ENCODE peak calls at places on chromosome 18, in five cellular contexts. U is K562, I is A549, P is IMR-90, N is HCT116. D is an unnamed sample.
A peak's percentile ranks its signal among the peaks of the same experiment; 100 is the strongest.

GRCh38 chr18:13570216-13570615 is 156.1 kb downstream of the FAM210A start:
- DNase-seq in U (no peak), I (no peak), P (no peak), N (no peak), D (no peak)

GRCh38 chr18:23982154-23983071 is 32.1 kb upstream of the TTC39C start:
- DNase-seq in U (no peak), I (peak; percentile 33), P (peak; percentile 75), N (no peak), D (no peak)

GRCh38 chr18:34709631-34710429 is at the start of gene DTNA:
- DNase-seq in U (no peak), I (no peak), P (peak; percentile 96), N (no peak), D (no peak)

GRCh38 chr18:70961933-70962332 is 673.1 kb downstream of the SOCS6 start:
- DNase-seq in U (no peak), I (no peak), P (no peak), N (no peak), D (no peak)

GRCh38 chr18:25164837-25165791 is 186.9 kb downstream of the ZNF521 start:
- DNase-seq in U (no peak), I (no peak), P (peak; percentile 84), N (no peak), D (peak; percentile 2)

GRCh38 chr18:13553449-13553848 is 172.9 kb downstream of the FAM210A start:
- DNase-seq in U (no peak), I (no peak), P (no peak), N (no peak), D (no peak)

GRCh38 chr18:26702023-26702422 is 153.7 kb upstream of the KCTD1 start:
- DNase-seq in U (no peak), I (no peak), P (no peak), N (no peak), D (no peak)

GRCh38 chr18:8912348-8913057 is 190.0 kb upstream of the NDUFV2 start:
- DNase-seq in U (peak; percentile 68), I (no peak), P (no peak), N (no peak), D (no peak)

GRCh38 chr18:37532917-37533316 is 32.7 kb downstream of the CELF4 start:
- DNase-seq in U (no peak), I (no peak), P (no peak), N (no peak), D (no peak)

GRCh38 chr18:65936678-65937077 is 185.9 kb downstream of the CDH7 start:
- DNase-seq in U (no peak), I (no peak), P (no peak), N (no peak), D (no peak)

GRCh38 chr18:58584219-58585127 is 44.4 kb downstream of the ALPK2 start:
- DNase-seq in U (no peak), I (peak; percentile 50), P (peak; percentile 48), N (no peak), D (no peak)

GRCh38 chr18:499351-500229 is 911 bp downstream of the COLEC12 start:
- DNase-seq in U (no peak), I (peak; percentile 19), P (peak; percentile 85), N (no peak), D (peak; percentile 46)

GRCh38 chr18:34744569-34744968 is 34.5 kb downstream of the DTNA start:
- DNase-seq in U (no peak), I (no peak), P (no peak), N (no peak), D (no peak)

GRCh38 chr18:25019086-25019860 is 332.7 kb downstream of the ZNF521 start:
- DNase-seq in U (no peak), I (no peak), P (no peak), N (no peak), D (no peak)

GRCh38 chr18:79928563-79928960 is 22.9 kb downstream of the SLC66A2 start:
- DNase-seq in U (no peak), I (no peak), P (no peak), N (no peak), D (no peak)

GRCh38 chr18:59155140-59155539 is 15.5 kb downstream of the SEC11C start:
- DNase-seq in U (no peak), I (peak; percentile 2), P (peak; percentile 95), N (no peak), D (no peak)

GRCh38 chr18:70491734-70492348 is 203.0 kb downstream of the SOCS6 start:
- DNase-seq in U (peak; percentile 42), I (peak; percentile 61), P (peak; percentile 32), N (peak; percentile 68), D (peak; percentile 59)

GRCh38 chr18:59400407-59400806 is 41.3 kb upstream of the LMAN1 start:
- DNase-seq in U (no peak), I (no peak), P (no peak), N (no peak), D (no peak)

GRCh38 chr18:36757081-36757480 is 71.7 kb downstream of the TPGS2 start:
- DNase-seq in U (peak; percentile 57), I (peak; percentile 37), P (peak; percentile 80), N (peak; percentile 44), D (peak; percentile 48)

GRCh38 chr18:11696451-11696850 is 7.4 kb downstream of the GNAL start:
- DNase-seq in U (no peak), I (no peak), P (no peak), N (no peak), D (no peak)

GRCh38 chr18:8947576-8947975 is 154.9 kb upstream of the NDUFV2 start:
- DNase-seq in U (no peak), I (no peak), P (no peak), N (no peak), D (no peak)

GRCh38 chr18:13382990-13383821 is 164.6 kb downstream of the LDLRAD4 start:
- DNase-seq in U (no peak), I (no peak), P (no peak), N (no peak), D (no peak)

GRCh38 chr18:63040788-63041410 is 278.7 kb downstream of the BCL2 start:
- DNase-seq in U (no peak), I (no peak), P (no peak), N (no peak), D (no peak)

GRCh38 chr18:41703744-41704530 is 251.1 kb upstream of the PIK3C3 start:
- DNase-seq in U (no peak), I (no peak), P (peak; percentile 3), N (no peak), D (no peak)

GRCh38 chr18:13291299-13291698 is 72.7 kb downstream of the LDLRAD4 start:
- DNase-seq in U (no peak), I (no peak), P (no peak), N (no peak), D (no peak)

GRCh38 chr18:76618721-76619120 is 123.7 kb upstream of the ZNF516 start:
- DNase-seq in U (no peak), I (no peak), P (no peak), N (no peak), D (no peak)

GRCh38 chr18:76621782-76622495 is 126.9 kb upstream of the ZNF516 start:
- DNase-seq in U (no peak), I (no peak), P (peak; percentile 62), N (no peak), D (no peak)

GRCh38 chr18:76620326-76620813 is 125.3 kb upstream of the ZNF516 start:
- DNase-seq in U (no peak), I (no peak), P (peak; percentile 77), N (peak; percentile 34), D (no peak)

GRCh38 chr18:76621184-76621583 is 126.1 kb upstream of the ZNF516 start:
- DNase-seq in U (no peak), I (no peak), P (peak; percentile 38), N (no peak), D (no peak)

DNA sequence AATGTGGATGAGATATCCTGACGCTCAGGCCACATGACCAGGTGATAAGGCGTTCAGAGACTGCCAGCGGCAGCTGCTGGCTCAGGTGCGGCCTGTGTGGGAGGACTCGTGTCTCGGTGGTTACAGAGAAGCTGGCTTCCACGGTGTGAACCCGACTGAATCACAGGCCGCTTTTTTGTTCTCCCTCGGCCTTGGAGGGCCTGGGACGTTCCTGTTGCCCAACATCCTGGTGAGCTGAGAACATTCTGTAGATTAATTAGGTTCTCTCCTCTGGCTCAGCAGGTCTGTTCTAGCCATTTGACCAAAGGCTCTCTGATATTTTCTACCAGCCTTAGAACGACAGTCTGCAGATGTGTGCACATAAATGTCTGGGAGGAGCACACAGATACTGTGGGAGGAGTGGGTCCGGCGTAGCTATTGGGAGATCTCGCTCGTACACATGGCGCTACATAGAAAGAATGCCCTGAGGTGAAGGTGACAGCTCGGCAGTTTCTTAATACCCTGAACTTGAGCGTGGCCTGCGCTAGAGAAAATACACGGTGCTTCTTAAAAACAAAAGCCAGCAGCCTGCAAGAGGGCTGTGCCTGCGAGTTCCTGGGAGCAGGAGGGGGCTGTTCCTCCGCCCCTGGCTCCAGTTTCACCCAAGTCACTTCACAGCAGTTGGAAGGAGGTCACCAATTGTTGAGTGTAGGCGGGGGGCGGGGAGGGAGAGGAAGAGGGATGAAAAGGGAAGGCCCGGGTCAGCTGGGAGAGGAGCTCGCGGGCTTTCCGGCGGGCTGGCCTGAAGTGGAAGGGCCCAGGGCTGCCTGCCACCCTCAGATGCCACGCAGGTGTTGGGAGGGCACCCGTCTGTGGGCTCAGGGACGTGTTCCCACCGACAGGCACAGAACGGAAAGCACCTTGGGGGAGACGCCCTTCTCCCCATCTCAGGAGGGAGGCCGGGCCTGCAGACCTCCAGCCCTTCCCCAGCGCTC is 124.6 kb upstream of the ZNF516 start:
- DNase-seq in U (no peak), I (no peak), P (peak; percentile 58), N (no peak), D (no peak)
- TF ChIP-seq RAD21 in U (no peak), I (no peak), P (no peak), N (no peak), D (no peak)

GRCh38 chr18:60935046-60935445 is 398.2 kb upstream of the CDH20 start:
- DNase-seq in U (no peak), I (no peak), P (no peak), N (no peak), D (no peak)
- TF ChIP-seq RAD21 in U (no peak), I (no peak), P (no peak), N (no peak), D (no peak)

GRCh38 chr18:48942086-48942485 is 8.7 kb downstream of the SMAD7 start:
- DNase-seq in U (no peak), I (no peak), P (no peak), N (no peak), D (no peak)

GRCh38 chr18:48939368-48940097 is 11.2 kb downstream of the SMAD7 start:
- DNase-seq in U (no peak), I (no peak), P (no peak), N (no peak), D (no peak)

GRCh38 chr18:48941672-48942071 is 9.1 kb downstream of the SMAD7 start:
- DNase-seq in U (no peak), I (no peak), P (no peak), N (no peak), D (no peak)

GRCh38 chr18:48942554-48943261 is 8.1 kb downstream of the SMAD7 start:
- DNase-seq in U (no peak), I (peak; percentile 92), P (peak; percentile 92), N (peak; percentile 91), D (peak; percentile 96)

GRCh38 chr18:48940854-48941531 is 9.8 kb downstream of the SMAD7 start:
- DNase-seq in U (no peak), I (no peak), P (peak; percentile 45), N (no peak), D (no peak)
- TF ChIP-seq RAD21 in U (no peak), I (no peak), P (peak; percentile 17), N (no peak), D (no peak)

DNA sequence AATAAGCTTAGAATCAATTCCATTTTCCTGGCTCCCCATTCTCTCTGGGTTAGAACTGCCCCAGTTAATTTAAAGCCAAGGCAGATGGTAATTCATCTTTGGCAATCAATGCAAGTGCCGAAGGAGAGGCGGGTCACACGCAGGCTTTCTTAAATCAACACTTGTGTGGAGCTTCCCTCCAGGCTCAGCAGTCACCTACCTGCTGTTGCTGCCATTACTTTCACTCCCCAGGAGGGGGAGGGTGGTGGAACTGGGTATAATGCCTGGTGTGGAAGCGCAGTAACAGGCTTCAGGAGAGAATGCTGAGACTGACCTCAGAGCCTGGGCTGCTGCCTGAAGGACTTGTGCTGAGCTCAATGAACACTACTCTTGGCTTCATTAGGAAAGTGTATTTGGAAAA is 19.2 kb downstream of the TTR start:
- DNase-seq in U (no peak), I (peak; percentile 6), P (no peak), N (peak; percentile 13), D (peak; percentile 61)
- TF ChIP-seq RAD21 in U (peak; percentile 14), I (no peak), P (no peak), N (peak; percentile 22), D (peak; percentile 19)